ENCODE peak calls at places on chromosomes 13 and 19, in ten cellular contexts. One of them, this sample, is unnamed.

GRCh38 chr19:639251-640155 is at the start of gene FGF22:
- DNase-seq in WTC11: peak; percentile 93
- DNase-seq in stimulated activated naive CD8-positive, alpha-beta T cell treated with anti-CD3 and anti-CD28 coated beads, Interleukin-15, Interleukin-2, amounts not matched to agents 100 U/mL and 50 U/mL, for 24 hours: peak; percentile 97
- DNase-seq in ELR: peak; percentile 94
- DNase-seq in HCEC 1CT: peak; percentile 69
- DNase-seq in HFFc6: peak; percentile 79
- DNase-seq in posterior cingulate gyrus: peak; percentile 88
- DNase-seq in pancreas: peak; percentile 95
- DNase-seq in glutamatergic neuron: peak; percentile 98
- DNase-seq in GM12892: peak; percentile 98
- DNase-seq in this sample: peak; percentile 92

GRCh38 chr13:97028441-97029299 is 34.4 kb upstream of the OXGR1 start:
- DNase-seq in WTC11: peak; percentile 58
- DNase-seq in stimulated activated naive CD8-positive, alpha-beta T cell treated with anti-CD3 and anti-CD28 coated beads, Interleukin-15, Interleukin-2, amounts not matched to agents 100 U/mL and 50 U/mL, for 24 hours: peak; percentile 59
- DNase-seq in ELR: peak; percentile 66
- DNase-seq in HCEC 1CT: peak; percentile 53
- DNase-seq in HFFc6: peak; percentile 28
- DNase-seq in posterior cingulate gyrus: peak; percentile 61
- DNase-seq in pancreas: peak; percentile 40
- DNase-seq in glutamatergic neuron: peak; percentile 74
- DNase-seq in GM12892: no peak
- DNase-seq in this sample: peak; percentile 69

GRCh38 chr13:41028051-41028450 is 8.9 kb upstream of the ELF1 start:
- DNase-seq in WTC11: no peak
- DNase-seq in stimulated activated naive CD8-positive, alpha-beta T cell treated with anti-CD3 and anti-CD28 coated beads, Interleukin-15, Interleukin-2, amounts not matched to agents 100 U/mL and 50 U/mL, for 24 hours: no peak
- DNase-seq in ELR: peak; percentile 52
- DNase-seq in HCEC 1CT: no peak
- DNase-seq in HFFc6: peak; percentile 54
- DNase-seq in posterior cingulate gyrus: no peak
- DNase-seq in pancreas: no peak
- DNase-seq in glutamatergic neuron: no peak
- DNase-seq in GM12892: no peak
- DNase-seq in this sample: no peak

GRCh38 chr19:28296506-28296905 is 916.4 kb downstream of the UQCRFS1 start:
- DNase-seq in WTC11: no peak
- DNase-seq in stimulated activated naive CD8-positive, alpha-beta T cell treated with anti-CD3 and anti-CD28 coated beads, Interleukin-15, Interleukin-2, amounts not matched to agents 100 U/mL and 50 U/mL, for 24 hours: no peak
- DNase-seq in ELR: peak; percentile 1
- DNase-seq in HCEC 1CT: no peak
- DNase-seq in HFFc6: no peak
- DNase-seq in posterior cingulate gyrus: no peak
- DNase-seq in pancreas: no peak
- DNase-seq in glutamatergic neuron: no peak
- DNase-seq in GM12892: no peak
- DNase-seq in this sample: no peak

GRCh38 chr13:26629260-26629659 is 71.8 kb downstream of the WASF3 start:
- DNase-seq in WTC11: no peak
- DNase-seq in stimulated activated naive CD8-positive, alpha-beta T cell treated with anti-CD3 and anti-CD28 coated beads, Interleukin-15, Interleukin-2, amounts not matched to agents 100 U/mL and 50 U/mL, for 24 hours: no peak
- DNase-seq in ELR: peak; percentile 38
- DNase-seq in HCEC 1CT: peak; percentile 2
- DNase-seq in HFFc6: no peak
- DNase-seq in posterior cingulate gyrus: no peak
- DNase-seq in pancreas: no peak
- DNase-seq in glutamatergic neuron: no peak
- DNase-seq in GM12892: no peak
- DNase-seq in this sample: peak; percentile 65

GRCh38 chr13:110705356-110705825 is 525 bp downstream of the CARS2 start:
- DNase-seq in WTC11: no peak
- DNase-seq in stimulated activated naive CD8-positive, alpha-beta T cell treated with anti-CD3 and anti-CD28 coated beads, Interleukin-15, Interleukin-2, amounts not matched to agents 100 U/mL and 50 U/mL, for 24 hours: no peak
- DNase-seq in ELR: no peak
- DNase-seq in HCEC 1CT: no peak
- DNase-seq in HFFc6: no peak
- DNase-seq in posterior cingulate gyrus: no peak
- DNase-seq in pancreas: no peak
- DNase-seq in glutamatergic neuron: no peak
- DNase-seq in GM12892: no peak
- DNase-seq in this sample: no peak

GRCh38 chr19:41774515-41774980 is 19.2 kb downstream of the CEACAM6 start:
- DNase-seq in WTC11: no peak
- DNase-seq in stimulated activated naive CD8-positive, alpha-beta T cell treated with anti-CD3 and anti-CD28 coated beads, Interleukin-15, Interleukin-2, amounts not matched to agents 100 U/mL and 50 U/mL, for 24 hours: peak; percentile 39
- DNase-seq in ELR: no peak
- DNase-seq in HCEC 1CT: no peak
- DNase-seq in HFFc6: no peak
- DNase-seq in posterior cingulate gyrus: no peak
- DNase-seq in pancreas: no peak
- DNase-seq in glutamatergic neuron: no peak
- DNase-seq in GM12892: no peak
- DNase-seq in this sample: no peak

GRCh38 chr13:40445557-40445990 is 220.9 kb downstream of the FOXO1 start:
- DNase-seq in WTC11: no peak
- DNase-seq in stimulated activated naive CD8-positive, alpha-beta T cell treated with anti-CD3 and anti-CD28 coated beads, Interleukin-15, Interleukin-2, amounts not matched to agents 100 U/mL and 50 U/mL, for 24 hours: peak; percentile 56
- DNase-seq in ELR: peak; percentile 51
- DNase-seq in HCEC 1CT: no peak
- DNase-seq in HFFc6: no peak
- DNase-seq in posterior cingulate gyrus: no peak
- DNase-seq in pancreas: peak; percentile 80
- DNase-seq in glutamatergic neuron: no peak
- DNase-seq in GM12892: peak; percentile 73
- DNase-seq in this sample: peak; percentile 10

GRCh38 chr19:55659822-55660221 is 5.0 kb downstream of the U2AF2 start:
- DNase-seq in WTC11: no peak
- DNase-seq in stimulated activated naive CD8-positive, alpha-beta T cell treated with anti-CD3 and anti-CD28 coated beads, Interleukin-15, Interleukin-2, amounts not matched to agents 100 U/mL and 50 U/mL, for 24 hours: no peak
- DNase-seq in ELR: no peak
- DNase-seq in HCEC 1CT: no peak
- DNase-seq in HFFc6: no peak
- DNase-seq in posterior cingulate gyrus: no peak
- DNase-seq in pancreas: no peak
- DNase-seq in glutamatergic neuron: no peak
- DNase-seq in GM12892: no peak
- DNase-seq in this sample: no peak

GRCh38 chr13:71867101-71867814 is at the start of gene DACH1:
- DNase-seq in WTC11: peak; percentile 29
- DNase-seq in stimulated activated naive CD8-positive, alpha-beta T cell treated with anti-CD3 and anti-CD28 coated beads, Interleukin-15, Interleukin-2, amounts not matched to agents 100 U/mL and 50 U/mL, for 24 hours: peak; percentile 6
- DNase-seq in ELR: peak; percentile 82
- DNase-seq in HCEC 1CT: peak; percentile 44
- DNase-seq in HFFc6: peak; percentile 8
- DNase-seq in posterior cingulate gyrus: no peak
- DNase-seq in pancreas: peak; percentile 41
- DNase-seq in glutamatergic neuron: peak; percentile 46
- DNase-seq in GM12892: peak; percentile 21
- DNase-seq in this sample: peak; percentile 70

GRCh38 chr19:12796146-12797071 is 5.1 kb downstream of the JUNB start:
- DNase-seq in WTC11: peak; percentile 86
- DNase-seq in stimulated activated naive CD8-positive, alpha-beta T cell treated with anti-CD3 and anti-CD28 coated beads, Interleukin-15, Interleukin-2, amounts not matched to agents 100 U/mL and 50 U/mL, for 24 hours: peak; percentile 79
- DNase-seq in ELR: peak; percentile 85
- DNase-seq in HCEC 1CT: peak; percentile 76
- DNase-seq in HFFc6: peak; percentile 60
- DNase-seq in posterior cingulate gyrus: peak; percentile 71
- DNase-seq in pancreas: peak; percentile 80
- DNase-seq in glutamatergic neuron: peak; percentile 81
- DNase-seq in GM12892: no peak
- DNase-seq in this sample: peak; percentile 83

GRCh38 chr19:2226051-2226839 is 9.9 kb downstream of the PLEKHJ1 start:
- DNase-seq in WTC11: no peak
- DNase-seq in stimulated activated naive CD8-positive, alpha-beta T cell treated with anti-CD3 and anti-CD28 coated beads, Interleukin-15, Interleukin-2, amounts not matched to agents 100 U/mL and 50 U/mL, for 24 hours: no peak
- DNase-seq in ELR: no peak
- DNase-seq in HCEC 1CT: no peak
- DNase-seq in HFFc6: no peak
- DNase-seq in posterior cingulate gyrus: no peak
- DNase-seq in pancreas: peak; percentile 25
- DNase-seq in glutamatergic neuron: no peak
- DNase-seq in GM12892: no peak
- DNase-seq in this sample: no peak

GRCh38 chr19:11041966-11042627 is 47.2 kb upstream of the LDLR start:
- DNase-seq in WTC11: no peak
- DNase-seq in stimulated activated naive CD8-positive, alpha-beta T cell treated with anti-CD3 and anti-CD28 coated beads, Interleukin-15, Interleukin-2, amounts not matched to agents 100 U/mL and 50 U/mL, for 24 hours: no peak
- DNase-seq in ELR: no peak
- DNase-seq in HCEC 1CT: no peak
- DNase-seq in HFFc6: no peak
- DNase-seq in posterior cingulate gyrus: no peak
- DNase-seq in pancreas: peak; percentile 79
- DNase-seq in glutamatergic neuron: no peak
- DNase-seq in GM12892: no peak
- DNase-seq in this sample: no peak

GRCh38 chr19:47725759-47726401 is 12.7 kb downstream of the EHD2 start:
- DNase-seq in WTC11: no peak
- DNase-seq in stimulated activated naive CD8-positive, alpha-beta T cell treated with anti-CD3 and anti-CD28 coated beads, Interleukin-15, Interleukin-2, amounts not matched to agents 100 U/mL and 50 U/mL, for 24 hours: no peak
- DNase-seq in ELR: no peak
- DNase-seq in HCEC 1CT: no peak
- DNase-seq in HFFc6: no peak
- DNase-seq in posterior cingulate gyrus: no peak
- DNase-seq in pancreas: no peak
- DNase-seq in glutamatergic neuron: no peak
- DNase-seq in GM12892: no peak
- DNase-seq in this sample: no peak

GRCh38 chr13:26699197-26699490 is 61.4 kb downstream of the GPR12 start:
- DNase-seq in WTC11: no peak
- DNase-seq in stimulated activated naive CD8-positive, alpha-beta T cell treated with anti-CD3 and anti-CD28 coated beads, Interleukin-15, Interleukin-2, amounts not matched to agents 100 U/mL and 50 U/mL, for 24 hours: no peak
- DNase-seq in ELR: no peak
- DNase-seq in HCEC 1CT: no peak
- DNase-seq in HFFc6: no peak
- DNase-seq in posterior cingulate gyrus: no peak
- DNase-seq in pancreas: no peak
- DNase-seq in glutamatergic neuron: no peak
- DNase-seq in GM12892: no peak
- DNase-seq in this sample: peak; percentile 7

GRCh38 chr19:13023666-13024065 is 28.4 kb downstream of the NFIX start:
- DNase-seq in WTC11: no peak
- DNase-seq in stimulated activated naive CD8-positive, alpha-beta T cell treated with anti-CD3 and anti-CD28 coated beads, Interleukin-15, Interleukin-2, amounts not matched to agents 100 U/mL and 50 U/mL, for 24 hours: no peak
- DNase-seq in ELR: peak; percentile 40
- DNase-seq in HCEC 1CT: no peak
- DNase-seq in HFFc6: no peak
- DNase-seq in posterior cingulate gyrus: no peak
- DNase-seq in pancreas: no peak
- DNase-seq in glutamatergic neuron: no peak
- DNase-seq in GM12892: no peak
- DNase-seq in this sample: no peak

GRCh38 chr19:7692417-7693088 is 9.4 kb downstream of the FCER2 start:
- DNase-seq in WTC11: no peak
- DNase-seq in stimulated activated naive CD8-positive, alpha-beta T cell treated with anti-CD3 and anti-CD28 coated beads, Interleukin-15, Interleukin-2, amounts not matched to agents 100 U/mL and 50 U/mL, for 24 hours: no peak
- DNase-seq in ELR: no peak
- DNase-seq in HCEC 1CT: no peak
- DNase-seq in HFFc6: no peak
- DNase-seq in posterior cingulate gyrus: no peak
- DNase-seq in pancreas: no peak
- DNase-seq in glutamatergic neuron: no peak
- DNase-seq in GM12892: no peak
- DNase-seq in this sample: no peak

GRCh38 chr13:23980160-23980551 is 82.9 kb upstream of the C1QTNF9B start:
- DNase-seq in WTC11: peak; percentile 92
- DNase-seq in stimulated activated naive CD8-positive, alpha-beta T cell treated with anti-CD3 and anti-CD28 coated beads, Interleukin-15, Interleukin-2, amounts not matched to agents 100 U/mL and 50 U/mL, for 24 hours: peak; percentile 93
- DNase-seq in ELR: peak; percentile 87
- DNase-seq in HCEC 1CT: peak; percentile 70
- DNase-seq in HFFc6: peak; percentile 82
- DNase-seq in posterior cingulate gyrus: peak; percentile 94
- DNase-seq in pancreas: peak; percentile 86
- DNase-seq in glutamatergic neuron: peak; percentile 91
- DNase-seq in GM12892: peak; percentile 74
- DNase-seq in this sample: peak; percentile 93

GRCh38 chr13:31894931-31895330 is 136.6 kb upstream of the FRY start:
- DNase-seq in WTC11: no peak
- DNase-seq in stimulated activated naive CD8-positive, alpha-beta T cell treated with anti-CD3 and anti-CD28 coated beads, Interleukin-15, Interleukin-2, amounts not matched to agents 100 U/mL and 50 U/mL, for 24 hours: no peak
- DNase-seq in ELR: no peak
- DNase-seq in HCEC 1CT: no peak
- DNase-seq in HFFc6: no peak
- DNase-seq in posterior cingulate gyrus: no peak
- DNase-seq in pancreas: no peak
- DNase-seq in glutamatergic neuron: no peak
- DNase-seq in GM12892: no peak
- DNase-seq in this sample: no peak

GRCh38 chr13:39297023-39297422 is 258.8 kb downstream of the NHLRC3 start:
- DNase-seq in WTC11: no peak
- DNase-seq in stimulated activated naive CD8-positive, alpha-beta T cell treated with anti-CD3 and anti-CD28 coated beads, Interleukin-15, Interleukin-2, amounts not matched to agents 100 U/mL and 50 U/mL, for 24 hours: no peak
- DNase-seq in ELR: no peak
- DNase-seq in HCEC 1CT: no peak
- DNase-seq in HFFc6: no peak
- DNase-seq in posterior cingulate gyrus: no peak
- DNase-seq in pancreas: no peak
- DNase-seq in glutamatergic neuron: no peak
- DNase-seq in GM12892: no peak
- DNase-seq in this sample: no peak

GRCh38 chr19:28239270-28239669 is 973.7 kb downstream of the UQCRFS1 start:
- DNase-seq in WTC11: peak; percentile 80
- DNase-seq in stimulated activated naive CD8-positive, alpha-beta T cell treated with anti-CD3 and anti-CD28 coated beads, Interleukin-15, Interleukin-2, amounts not matched to agents 100 U/mL and 50 U/mL, for 24 hours: no peak
- DNase-seq in ELR: no peak
- DNase-seq in HCEC 1CT: no peak
- DNase-seq in HFFc6: no peak
- DNase-seq in posterior cingulate gyrus: no peak
- DNase-seq in pancreas: no peak
- DNase-seq in glutamatergic neuron: peak; percentile 69
- DNase-seq in GM12892: no peak
- DNase-seq in this sample: peak; percentile 69

GRCh38 chr19:1027020-1027952 is 878 bp downstream of the CNN2 start:
- DNase-seq in WTC11: no peak
- DNase-seq in stimulated activated naive CD8-positive, alpha-beta T cell treated with anti-CD3 and anti-CD28 coated beads, Interleukin-15, Interleukin-2, amounts not matched to agents 100 U/mL and 50 U/mL, for 24 hours: peak; percentile 56
- DNase-seq in ELR: peak; percentile 53
- DNase-seq in HCEC 1CT: peak; percentile 30
- DNase-seq in HFFc6: no peak
- DNase-seq in posterior cingulate gyrus: no peak
- DNase-seq in pancreas: peak; percentile 58
- DNase-seq in glutamatergic neuron: no peak
- DNase-seq in GM12892: no peak
- DNase-seq in this sample: peak; percentile 38

GRCh38 chr13:98752111-98752941 is at the start of gene SLC15A1:
- DNase-seq in WTC11: peak; percentile 54
- DNase-seq in stimulated activated naive CD8-positive, alpha-beta T cell treated with anti-CD3 and anti-CD28 coated beads, Interleukin-15, Interleukin-2, amounts not matched to agents 100 U/mL and 50 U/mL, for 24 hours: no peak
- DNase-seq in ELR: no peak
- DNase-seq in HCEC 1CT: no peak
- DNase-seq in HFFc6: no peak
- DNase-seq in posterior cingulate gyrus: no peak
- DNase-seq in pancreas: peak; percentile 59
- DNase-seq in glutamatergic neuron: peak; percentile 44
- DNase-seq in GM12892: no peak
- DNase-seq in this sample: peak; percentile 35

GRCh38 chr19:46697142-46697960 is 19.6 kb downstream of the PRKD2 start:
- DNase-seq in WTC11: peak; percentile 100
- DNase-seq in stimulated activated naive CD8-positive, alpha-beta T cell treated with anti-CD3 and anti-CD28 coated beads, Interleukin-15, Interleukin-2, amounts not matched to agents 100 U/mL and 50 U/mL, for 24 hours: peak; percentile 44
- DNase-seq in ELR: peak; percentile 31
- DNase-seq in HCEC 1CT: no peak
- DNase-seq in HFFc6: no peak
- DNase-seq in posterior cingulate gyrus: peak; percentile 67
- DNase-seq in pancreas: peak; percentile 91
- DNase-seq in glutamatergic neuron: peak; percentile 92
- DNase-seq in GM12892: no peak
- DNase-seq in this sample: peak; percentile 15

GRCh38 chr19:5026706-5027273 is 57.9 kb downstream of the KDM4B start:
- DNase-seq in WTC11: peak; percentile 56
- DNase-seq in stimulated activated naive CD8-positive, alpha-beta T cell treated with anti-CD3 and anti-CD28 coated beads, Interleukin-15, Interleukin-2, amounts not matched to agents 100 U/mL and 50 U/mL, for 24 hours: no peak
- DNase-seq in ELR: no peak
- DNase-seq in HCEC 1CT: no peak
- DNase-seq in HFFc6: no peak
- DNase-seq in posterior cingulate gyrus: no peak
- DNase-seq in pancreas: no peak
- DNase-seq in glutamatergic neuron: no peak
- DNase-seq in GM12892: no peak
- DNase-seq in this sample: no peak

GRCh38 chr13:60441761-60442160 is 44.7 kb downstream of the TDRD3 start:
- DNase-seq in WTC11: no peak
- DNase-seq in stimulated activated naive CD8-positive, alpha-beta T cell treated with anti-CD3 and anti-CD28 coated beads, Interleukin-15, Interleukin-2, amounts not matched to agents 100 U/mL and 50 U/mL, for 24 hours: no peak
- DNase-seq in ELR: no peak
- DNase-seq in HCEC 1CT: no peak
- DNase-seq in HFFc6: no peak
- DNase-seq in posterior cingulate gyrus: no peak
- DNase-seq in pancreas: no peak
- DNase-seq in glutamatergic neuron: no peak
- DNase-seq in GM12892: no peak
- DNase-seq in this sample: no peak

GRCh38 chr13:48181482-48182145 is 51.4 kb upstream of the ITM2B start:
- DNase-seq in WTC11: no peak
- DNase-seq in stimulated activated naive CD8-positive, alpha-beta T cell treated with anti-CD3 and anti-CD28 coated beads, Interleukin-15, Interleukin-2, amounts not matched to agents 100 U/mL and 50 U/mL, for 24 hours: no peak
- DNase-seq in ELR: no peak
- DNase-seq in HCEC 1CT: no peak
- DNase-seq in HFFc6: no peak
- DNase-seq in posterior cingulate gyrus: no peak
- DNase-seq in pancreas: no peak
- DNase-seq in glutamatergic neuron: no peak
- DNase-seq in GM12892: no peak
- DNase-seq in this sample: no peak

GRCh38 chr13:79385694-79386093 is 20.4 kb downstream of the RBM26 start:
- DNase-seq in WTC11: no peak
- DNase-seq in stimulated activated naive CD8-positive, alpha-beta T cell treated with anti-CD3 and anti-CD28 coated beads, Interleukin-15, Interleukin-2, amounts not matched to agents 100 U/mL and 50 U/mL, for 24 hours: peak; percentile 41
- DNase-seq in ELR: peak; percentile 72
- DNase-seq in HCEC 1CT: peak; percentile 55
- DNase-seq in HFFc6: no peak
- DNase-seq in posterior cingulate gyrus: no peak
- DNase-seq in pancreas: no peak
- DNase-seq in glutamatergic neuron: no peak
- DNase-seq in GM12892: no peak
- DNase-seq in this sample: no peak

This sample was measured in WERI-Rb-1.